ENCODE peak calls at places on chromosomes 5 and 9, in six cellular contexts. G, E, K, R, T and S are unnamed samples.
A peak's percentile ranks its signal among the peaks of the same experiment; 100 is the strongest.

GRCh38 chr5:59768204-59769040 is 125.1 kb downstream of the PDE4D start:
- DNase-seq in E (peak; percentile 22), R (no peak), G (no peak), K (peak; percentile 79), T (no peak), S (peak; percentile 27)

GRCh38 chr9:121026260-121026691 is 23.8 kb downstream of the C5 start:
- DNase-seq in E (peak; percentile 3), K (no peak), T (no peak), G (no peak), R (no peak), S (no peak)

GRCh38 chr5:54215233-54215736 is 95.1 kb downstream of the ARL15 start:
- DNase-seq in E (no peak), R (no peak), G (no peak), K (no peak), T (no peak), S (no peak)

GRCh38 chr5:31404325-31404724 is 127.6 kb downstream of the DROSHA start:
- DNase-seq in R (no peak), G (no peak), T (no peak), K (no peak), E (no peak), S (no peak)

GRCh38 chr5:125829349-125829748 is 593.9 kb upstream of the GRAMD2B start:
- DNase-seq in R (no peak), E (no peak), G (no peak), T (no peak), K (no peak), S (no peak)

GRCh38 chr9:16553869-16554540 is 316.5 kb downstream of the BNC2 start:
- DNase-seq in K (no peak), R (no peak), E (no peak), T (no peak), G (no peak), S (no peak)

GRCh38 chr9:96245399-96245798 is 56.6 kb downstream of the HSD17B3 start:
- DNase-seq in R (no peak), K (no peak), E (no peak), G (no peak), T (no peak), S (no peak)

GRCh38 chr5:181187500-181188213 is 17.3 kb downstream of the TRIM7 start:
- DNase-seq in T (peak; percentile 70), G (no peak), E (peak; percentile 63), K (peak; percentile 87), R (peak; percentile 47), S (peak; percentile 61)

GRCh38 chr5:79284852-79285251 is 48.9 kb downstream of the JMY start:
- DNase-seq in E (no peak), K (no peak), G (no peak), R (no peak), T (no peak), S (no peak)

GRCh38 chr5:139561655-139562451 is 714 bp downstream of the UBE2D2 start:
- DNase-seq in E (peak; percentile 45), G (no peak), K (no peak), R (peak; percentile 23), T (no peak), S (peak; percentile 47)

GRCh38 chr9:126439402-126439765 is 112.8 kb downstream of the MVB12B start:
- DNase-seq in K (no peak), G (no peak), E (peak; percentile 76), R (no peak), T (no peak), S (no peak)

GRCh38 chr5:173535976-173536639 is 80.3 kb downstream of the BOD1 start:
- DNase-seq in T (no peak), R (no peak), K (no peak), E (no peak), G (no peak), S (no peak)

GRCh38 chr5:169538935-169539334 is 44.6 kb upstream of the SPDL1 start:
- DNase-seq in T (no peak), E (no peak), R (no peak), G (no peak), K (no peak), S (no peak)

GRCh38 chr5:58462623-58463230 is 2.8 kb upstream of the PLK2 start:
- DNase-seq in E (peak; percentile 50), R (peak; percentile 32), K (no peak), T (peak; percentile 46), G (no peak), S (no peak)

GRCh38 chr5:135559342-135559741 is 19.4 kb downstream of the CXCL14 start:
- DNase-seq in T (no peak), G (no peak), R (no peak), K (no peak), E (peak; percentile 53), S (no peak)

GRCh38 chr9:27033815-27034403 is 28.4 kb upstream of the LRRC19 start:
- DNase-seq in T (peak; percentile 65), E (peak; percentile 72), G (no peak), R (peak; percentile 16), K (no peak), S (no peak)

GRCh38 chr9:131884222-131884621 is 144.3 kb upstream of the RAPGEF1 start:
- DNase-seq in R (no peak), T (no peak), G (no peak), E (no peak), K (no peak), S (no peak)

GRCh38 chr5:125657936-125658335 is 765.3 kb upstream of the GRAMD2B start:
- DNase-seq in G (no peak), K (no peak), R (no peak), E (no peak), T (no peak), S (no peak)

GRCh38 chr5:132759114-132760042 is 12.2 kb downstream of the CCNI2 start:
- DNase-seq in E (no peak), K (no peak), R (no peak), T (peak; percentile 9), G (no peak), S (no peak)

GRCh38 chr9:110123364-110124095 is 84.4 kb downstream of the C9orf152 start:
- DNase-seq in K (no peak), E (peak; percentile 61), T (no peak), R (no peak), G (no peak), S (no peak)

GRCh38 chr9:132609184-132609583 is 26.8 kb downstream of the BARHL1 start:
- DNase-seq in G (no peak), T (no peak), R (no peak), E (no peak), K (no peak), S (no peak)

GRCh38 chr9:133568186-133568585 is 33.7 kb downstream of the ADAMTSL2 start:
- DNase-seq in K (no peak), G (no peak), E (no peak), R (no peak), T (no peak), S (no peak)

GRCh38 chr9:6212722-6213375 is 2.8 kb upstream of the IL33 start:
- DNase-seq in K (no peak), E (no peak), R (no peak), T (no peak), G (no peak), S (no peak)

GRCh38 chr5:91288517-91288916 is 94.6 kb downstream of the ARRDC3 start:
- DNase-seq in K (no peak), G (no peak), T (no peak), R (no peak), E (no peak), S (no peak)

GRCh38 chr9:7841831-7842230 is 42.3 kb upstream of the DMAC1 start:
- DNase-seq in G (no peak), T (no peak), E (no peak), K (no peak), R (no peak), S (no peak)

GRCh38 chr5:179393078-179393477 is 47.8 kb upstream of the ADAMTS2 start:
- DNase-seq in E (peak; percentile 49), G (no peak), T (no peak), R (no peak), K (no peak), S (no peak)